ENCODE peak calls at places on chromosomes 16 and 17, in five cellular contexts. I is IMR-90, V is body of pancreas, S is stomach, Y is A549. M is an unnamed sample.
A peak's percentile ranks its signal among the peaks of the same experiment; 100 is the strongest.

GRCh38 chr17:58332720-58333395 is 4.3 kb upstream of the TSPOAP1 start:
- DNase-seq in I (no peak), V (no peak), S (no peak), Y (no peak), M (no peak)

GRCh38 chr16:14087590-14088154 is 16.6 kb downstream of the MRTFB start:
- DNase-seq in I (no peak), V (no peak), S (no peak), Y (no peak), M (no peak)

GRCh38 chr17:4881761-4882555 is 17.4 kb upstream of the C17orf107 start:
- DNase-seq in I (peak; percentile 12), V (peak; percentile 75), S (peak; percentile 83), Y (peak; percentile 70), M (peak; percentile 70)

GRCh38 chr17:77423589-77424451 is 283.1 kb downstream of the SEC14L1 start:
- DNase-seq in I (peak; percentile 98), V (peak; percentile 75), S (peak; percentile 83), Y (peak; percentile 68), M (peak; percentile 77)

GRCh38 chr16:81624718-81625543 is 154.2 kb upstream of the PLCG2 start:
- DNase-seq in I (no peak), V (no peak), S (no peak), Y (no peak), M (no peak)

GRCh38 chr17:45307290-45308015 is 9.4 kb downstream of the MAP3K14 start:
- DNase-seq in I (peak; percentile 90), V (peak; percentile 54), S (no peak), Y (peak; percentile 69), M (peak; percentile 35)

GRCh38 chr17:76944477-76944876 is 76.3 kb downstream of the MGAT5B start:
- DNase-seq in I (no peak), V (no peak), S (no peak), Y (no peak), M (no peak)

GRCh38 chr16:66712512-66712911 is 16.0 kb upstream of the CMTM4 start:
- DNase-seq in I (no peak), V (no peak), S (no peak), Y (no peak), M (no peak)

GRCh38 chr16:4085405-4085970 is 30.8 kb downstream of the ADCY9 start:
- DNase-seq in I (no peak), V (no peak), S (no peak), Y (peak; percentile 66), M (no peak)

GRCh38 chr16:70715860-70716357 is 30.1 kb upstream of the MTSS2 start:
- DNase-seq in I (peak; percentile 62), V (no peak), S (no peak), Y (no peak), M (peak; percentile 87)

DNA sequence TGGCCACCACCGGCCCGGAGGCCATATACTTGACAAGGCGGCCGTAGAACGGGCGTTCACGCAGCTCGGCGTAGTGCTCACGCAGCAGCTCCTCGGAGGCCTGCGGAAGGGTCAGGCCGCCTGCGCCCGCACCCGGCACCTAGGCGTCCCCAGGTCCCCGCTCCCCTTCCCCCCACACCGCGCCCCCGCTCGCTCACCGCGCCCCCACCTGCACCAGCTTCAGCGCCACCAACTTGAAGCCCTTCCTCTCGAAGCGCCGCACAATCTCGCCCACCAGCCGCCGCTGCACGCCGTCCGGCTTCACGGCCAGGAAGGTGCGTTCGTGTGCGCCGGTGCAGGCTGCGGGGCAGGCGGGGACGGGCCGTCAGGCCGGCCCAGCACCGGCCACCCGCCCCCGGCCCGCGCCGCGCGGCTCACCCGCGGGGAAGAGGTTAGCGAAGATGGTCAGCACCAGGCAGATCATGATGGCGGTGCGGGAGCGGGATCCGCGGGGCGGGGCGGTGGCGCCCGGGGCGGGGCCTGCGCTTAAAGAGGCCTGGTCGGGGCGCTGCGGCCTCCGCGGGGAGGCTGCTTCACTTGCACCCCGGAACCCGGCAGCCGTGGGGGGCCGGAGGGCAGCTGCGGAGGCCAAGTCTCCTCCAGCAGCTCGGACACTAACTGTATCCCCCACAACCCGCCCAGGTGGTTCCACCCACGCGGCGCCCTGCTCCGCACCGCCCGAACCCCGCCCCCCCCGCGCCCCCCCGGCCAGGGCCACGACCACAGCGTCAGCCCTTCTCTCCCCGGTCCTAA is at the start of gene NME3:
- DNase-seq in I (peak; percentile 56), V (peak; percentile 74), S (peak; percentile 81), Y (peak; percentile 76), M (peak; percentile 71)
- H3K4me3 ChIP-seq in I (peak within 1 kb of the TSS; percentile 93), V (peak within 1 kb of the TSS; percentile 95), S (peak within 1 kb of the TSS; percentile 91), Y (peak within 1 kb of the TSS; percentile 85), M (peak within 1 kb of the TSS; percentile 86)

GRCh38 chr16:22634913-22635312 is 124.2 kb downstream of the NPIPB5 start:
- DNase-seq in I (no peak), V (no peak), S (no peak), Y (no peak), M (no peak)
- TF ChIP-seq POLR2A in I (no peak), V (no peak), S (no peak), Y (no peak), M (no peak)

GRCh38 chr16:68731569-68732067 is 5.5 kb upstream of the CDH1 start:
- DNase-seq in I (no peak), V (no peak), S (no peak), Y (no peak), M (no peak)
- H3K27ac ChIP-seq in I (no peak overlapping the region), V (peak overlapping the region; percentile 85), S (peak overlapping the region; percentile 81), Y (peak overlapping the region; percentile 52), M (no peak overlapping the region)

GRCh38 chr17:80577876-80578275 is 33.2 kb downstream of the RPTOR start:
- DNase-seq in I (no peak), V (no peak), S (no peak), Y (no peak), M (no peak)
- H3K4me3 ChIP-seq in I (no peak overlapping the region), V (no peak overlapping the region), S (no peak overlapping the region), Y (no peak overlapping the region), M (no peak overlapping the region)

M was measured in thyroid gland.